ENCODE peak calls at places on chromosomes 16 and 17, in four cellular contexts. S is OCI-LY7, U is left ventricle myocardium inferior, P is A673. T is an unnamed sample. For H3K4me1 and H3K9me3, the result is how much of the 10 kb centered on the place peaks cover.

GRCh38 chr16:22291860-22292692 is 5.1 kb upstream of the POLR3E start:
- DNase-seq in U (no peak), S (no peak), P (no peak), T (no peak)

GRCh38 chr17:7478276-7479138 is 924 bp downstream of the ZBTB4 start:
- DNase-seq in P (peak), S (no peak), U (peak), T (peak)

GRCh38 chr16:85686912-85687591 is 1.7 kb downstream of the GINS2 start:
- DNase-seq in U (no peak), P (no peak), S (peak), T (peak)

GRCh38 chr17:73118876-73119485 is 26.5 kb upstream of the SLC39A11 start:
- DNase-seq in U (no peak), P (no peak), S (no peak), T (no peak)

GRCh38 chr17:282912-283882 is 69.4 kb downstream of the RPH3AL start:
- DNase-seq in U (no peak), P (no peak), S (no peak), T (peak)

GRCh38 chr17:32772453-32773025 is 104.4 kb downstream of the MYO1D start:
- DNase-seq in S (no peak), U (no peak), P (no peak), T (peak)

GRCh38 chr16:49516382-49517036 is 142.9 kb downstream of the C16orf78 start:
- DNase-seq in U (no peak), P (no peak), S (no peak), T (peak)

GRCh38 chr17:47763913-47764582 is 31.0 kb downstream of the TBX21 start:
- DNase-seq in U (no peak), P (no peak), S (no peak), T (no peak)

GRCh38 chr16:66091462-66091861 is 275.0 kb upstream of the CDH5 start:
- DNase-seq in P (no peak), U (no peak), S (no peak), T (no peak)

GRCh38 chr17:81409190-81409935 is 14.1 kb downstream of the BAHCC1 start:
- DNase-seq in S (peak), P (no peak), U (no peak), T (no peak)

GRCh38 chr17:78031435-78031834 is 72.9 kb downstream of the TNRC6C start:
- DNase-seq in U (no peak), P (no peak), S (no peak), T (no peak)

GRCh38 chr17:48153711-48154642 is 46.4 kb downstream of the SNX11 start:
- DNase-seq in P (peak), S (peak), U (no peak), T (no peak)

GRCh38 chr16:15141586-15141985 is 47.5 kb upstream of the RRN3 start:
- DNase-seq in S (no peak), U (no peak), P (no peak), T (peak)

GRCh38 chr17:2710075-2710803 is 1.3 kb downstream of the CLUH start:
- DNase-seq in P (no peak), U (no peak), S (peak), T (peak)

GRCh38 chr17:7587420-7587786 is 2.5 kb downstream of the SOX15 start:
- DNase-seq in U (no peak), S (no peak), P (no peak), T (no peak)

GRCh38 chr16:53984936-53985335 is 281.0 kb downstream of the FTO start:
- DNase-seq in P (no peak), U (no peak), S (no peak), T (no peak)

GRCh38 chr16:72853575-72853974 is 194.4 kb downstream of the ZFHX3 start:
- DNase-seq in P (no peak), S (no peak), U (no peak), T (no peak)

GRCh38 chr17:47742319-47743181 is 9.5 kb downstream of the TBX21 start:
- DNase-seq in P (no peak), S (peak), U (no peak), T (no peak)

GRCh38 chr16:47858333-47859067 is 297.3 kb downstream of the ABCC12 start:
- DNase-seq in S (no peak), P (no peak), U (no peak), T (no peak)

GRCh38 chr17:40451420-40451819 is 8.2 kb downstream of the IGFBP4 start:
- DNase-seq in P (no peak), S (no peak), U (peak), T (no peak)

GRCh38 chr17:8503368-8503767 is 67.7 kb downstream of the NDEL1 start:
- DNase-seq in S (no peak), U (peak), P (no peak), T (no peak)

GRCh38 chr17:75515229-75515522 is 161 bp downstream of the CASKIN2 start:
- DNase-seq in U (no peak), S (no peak), P (no peak), T (no peak)

GRCh38 chr17:49515196-49515770 is 20.2 kb downstream of the NGFR start:
- DNase-seq in S (no peak), P (no peak), U (peak), T (peak)

GRCh38 chr16:17072104-17072503 is 398.7 kb downstream of the XYLT1 start:
- DNase-seq in P (no peak), S (no peak), U (no peak), T (no peak)

GRCh38 chr17:48841395-48841831 is 10.6 kb downstream of the CALCOCO2 start:
- DNase-seq in S (peak), P (peak), U (no peak), T (no peak)

GRCh38 chr16:1510941-1511351 is 17.8 kb downstream of the TELO2 start:
- DNase-seq in U (no peak), S (no peak), P (no peak), T (no peak)

GRCh38 chr16:85733839-85734170 is 17.1 kb downstream of the C16orf74 start:
- DNase-seq in S (no peak), P (peak), U (no peak), T (no peak)

GRCh38 chr16:82197540-82198240 is 27.7 kb upstream of the MPHOSPH6 start:
- DNase-seq in U (no peak), P (no peak), S (no peak), T (no peak)

GRCh38 chr16:88685156-88686061 is 898 bp downstream of the SNAI3 start:
- DNase-seq in S (peak), U (no peak), P (peak), T (peak)

GRCh38 chr17:17539591-17539990 is 43.4 kb upstream of the RASD1 start:
- DNase-seq in S (no peak), U (no peak), P (no peak), T (no peak)

GRCh38 chr17:27536781-27537180 is 80.5 kb downstream of the KSR1 start:
- DNase-seq in P (no peak), U (no peak), S (no peak), T (no peak)

GRCh38 chr17:27535975-27536374 is 79.7 kb downstream of the KSR1 start:
- DNase-seq in S (no peak), U (no peak), P (no peak), T (no peak)

GRCh38 chr17:27533874-27534815 is 77.9 kb downstream of the KSR1 start:
- DNase-seq in S (no peak), U (no peak), P (no peak), T (no peak)

GRCh38 chr17:27533068-27533397 is 76.8 kb downstream of the KSR1 start:
- DNase-seq in P (no peak), S (no peak), U (no peak), T (no peak)

DNA sequence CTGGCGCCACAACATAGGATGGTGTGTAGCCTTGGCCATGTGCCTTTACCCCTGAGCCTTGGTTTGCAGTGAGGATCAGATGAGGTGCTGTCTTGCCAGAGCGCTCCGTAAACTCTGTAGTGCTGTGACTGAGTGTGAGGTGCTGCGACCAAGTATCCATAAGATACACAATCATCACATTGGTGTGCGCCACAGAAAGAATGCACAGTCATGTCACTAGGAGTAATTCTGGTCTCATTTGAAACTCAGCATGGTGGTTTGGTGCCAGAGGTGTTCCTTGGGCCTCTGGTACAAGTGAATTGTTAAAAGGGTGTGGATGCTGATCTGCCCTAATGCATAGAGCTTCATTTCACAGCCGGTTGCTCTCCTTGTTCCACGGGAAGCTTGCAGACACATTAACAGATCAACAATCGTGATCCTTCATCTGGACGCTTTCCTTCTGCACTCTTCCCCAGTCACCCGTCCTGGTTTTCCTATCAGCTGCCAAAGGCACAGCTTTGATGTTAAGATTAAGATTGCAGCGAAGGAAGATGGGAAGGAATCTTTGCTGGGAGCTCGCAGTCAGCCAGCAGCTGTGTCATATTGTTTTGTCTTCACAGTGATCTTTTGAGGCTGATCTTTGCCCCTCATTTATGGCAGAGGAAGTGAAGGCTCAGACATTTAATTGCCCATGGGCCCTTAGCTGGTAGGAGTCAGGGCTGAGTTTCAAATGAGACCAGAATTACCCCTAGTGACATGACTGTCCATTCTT is 79.1 kb downstream of the KSR1 start:
- DNase-seq in P (no peak), U (no peak), S (no peak), T (no peak)
- H3K4me1 ChIP-seq in P (under half), U (under half), S (under half), T (under half)

DNA sequence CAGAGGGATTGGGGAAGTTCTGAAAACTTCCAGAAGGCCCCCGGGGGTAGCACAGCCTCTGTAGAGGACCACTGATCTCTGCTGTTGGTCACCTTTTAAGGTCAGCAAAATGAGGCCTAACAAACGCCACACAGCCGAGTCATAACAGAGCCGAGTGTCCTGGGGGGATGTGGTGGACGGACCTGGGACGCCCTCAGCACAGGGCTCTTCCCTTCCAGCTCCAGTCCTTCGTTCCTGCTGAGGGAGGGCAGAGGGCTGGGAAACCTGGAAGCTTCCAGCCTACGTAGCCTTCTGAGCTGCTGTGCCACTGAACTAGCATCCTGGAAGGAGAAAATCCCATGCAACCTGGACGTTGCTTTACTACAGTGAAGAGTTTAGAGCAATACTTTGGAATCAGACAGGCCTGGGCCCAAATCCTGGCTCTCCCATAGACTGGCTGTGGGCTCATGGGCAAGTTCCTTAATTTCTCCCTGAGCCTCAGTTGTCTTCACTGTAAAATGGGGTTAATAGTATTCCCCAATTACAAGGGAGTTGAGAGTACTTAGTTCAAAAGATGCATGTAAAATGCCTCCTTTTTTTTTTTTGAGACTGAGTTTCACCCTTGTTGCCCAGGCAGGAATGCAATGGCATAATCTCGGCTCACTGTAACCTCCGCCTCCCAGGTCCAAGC is 34.4 kb upstream of the ZCCHC14 start:
- DNase-seq in S (no peak), U (no peak), P (no peak), T (no peak)
- H3K9me3 ChIP-seq in S (under half), U (under half), P (under half), T (under half)

GRCh38 chr17:60790205-60790604 is 112.6 kb downstream of the BCAS3 start:
- DNase-seq in S (no peak), U (no peak), P (no peak), T (no peak)

DNA sequence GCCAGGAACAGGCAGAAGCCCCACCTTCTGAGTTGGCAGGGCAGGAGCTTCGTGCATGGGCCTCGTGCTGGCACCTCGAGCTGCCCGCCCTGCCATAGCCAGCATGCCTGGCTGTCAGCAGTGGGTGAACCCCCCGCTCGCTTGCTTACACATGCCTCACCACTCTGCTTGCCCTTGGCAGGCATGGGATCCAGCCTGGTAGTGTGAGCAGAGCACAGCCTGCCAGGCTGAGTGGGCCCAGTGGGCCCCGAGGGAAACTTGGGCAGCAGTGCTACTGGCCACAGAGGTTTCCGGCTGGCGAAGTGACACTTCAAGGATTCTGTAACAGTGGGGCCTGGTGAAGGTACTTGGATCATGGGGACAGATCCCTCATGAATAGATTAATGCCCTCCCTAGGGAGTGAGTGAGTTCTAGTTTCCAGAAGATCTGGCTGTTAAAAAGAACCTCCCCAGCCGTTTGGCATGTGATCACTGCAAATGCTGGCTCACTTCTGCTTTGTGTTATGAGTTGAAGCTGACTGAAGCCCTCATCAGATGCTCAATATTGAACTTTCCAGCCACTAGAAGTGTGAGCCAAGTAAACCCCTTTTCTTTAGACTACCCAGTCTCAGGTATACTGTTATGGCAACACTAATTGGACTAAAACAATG is 114.7 kb downstream of the BCAS3 start:
- DNase-seq in U (no peak), P (peak), S (no peak), T (no peak)
- H3K4me3 ChIP-seq in U (no peak), P (no peak), S (no peak), T (no peak)

GRCh38 chr16:57603110-57604024 is 25.1 kb upstream of the ADGRG1 start:
- DNase-seq in S (no peak), P (no peak), U (no peak), T (no peak)
- H3K4me1 ChIP-seq in S (under half), P (under half), U (under half), T (under half)

GRCh38 chr16:46482895-46483294 is 138.3 kb downstream of the SHCBP1 start:
- DNase-seq in S (no peak), U (no peak), P (no peak), T (no peak)
- H3K9me3 ChIP-seq in S (under half), U (under half), P (under half), T (under half)

GRCh38 chr17:57484081-57484666 is 227.9 kb downstream of the MSI2 start:
- DNase-seq in P (no peak), S (no peak), U (no peak), T (no peak)
- H3K4me3 ChIP-seq in P (no peak), S (no peak), U (no peak), T (no peak)

GRCh38 chr16:11794447-11794846 is 2.6 kb downstream of the ZC3H7A start:
- DNase-seq in S (no peak), P (no peak), U (no peak), T (no peak)
- H3K4me1 ChIP-seq in S (half or more), P (under half), U (half or more), T (under half)

DNA sequence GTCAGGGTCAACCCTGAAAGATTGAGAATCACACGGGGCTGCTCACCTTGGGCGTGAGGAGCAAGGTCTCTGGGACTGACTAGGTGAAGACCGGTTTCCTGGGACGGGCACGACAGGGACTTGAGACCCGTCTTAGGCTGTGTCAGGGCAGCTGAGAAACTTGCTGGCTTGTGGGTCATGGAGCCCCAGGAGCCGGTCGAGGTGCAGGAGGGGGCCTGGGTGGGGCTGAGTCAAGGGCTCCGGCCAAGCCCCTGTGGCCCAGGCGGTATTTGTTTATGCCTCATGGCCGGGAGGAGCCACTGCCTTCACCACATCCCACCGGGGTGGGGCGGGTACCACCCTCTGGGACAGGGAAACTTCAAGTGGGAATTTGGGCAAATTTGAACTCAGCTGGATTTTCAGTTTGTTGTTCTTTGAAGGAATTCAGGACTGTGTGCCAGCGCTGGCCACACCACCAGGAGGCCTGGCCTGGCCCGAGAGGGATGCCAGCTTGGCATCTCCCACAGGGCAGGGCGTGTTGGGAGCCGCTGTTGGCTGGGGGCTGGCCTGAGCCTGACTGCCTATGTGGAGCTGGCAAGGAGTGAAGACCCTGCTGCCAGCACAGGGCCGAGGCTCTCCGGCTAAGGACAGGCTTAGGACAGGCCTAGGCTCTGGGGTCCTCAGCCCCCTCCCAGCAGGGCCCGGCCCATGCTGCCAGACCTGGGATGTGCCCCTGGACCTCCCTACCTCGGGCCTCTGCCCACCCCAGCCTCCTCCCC is 116.1 kb downstream of the METRNL start:
- DNase-seq in S (no peak), U (peak), P (no peak), T (peak)
- H3K9me3 ChIP-seq in S (under half), U (under half), P (under half), T (under half)

GRCh38 chr16:51757921-51758479 is 606.9 kb upstream of the SALL1 start:
- DNase-seq in P (no peak), U (no peak), S (no peak), T (no peak)
- H3K4me3 ChIP-seq in P (no peak), U (no peak), S (no peak), T (no peak)

GRCh38 chr16:28989363-28989762 is 4.5 kb downstream of the LAT start:
- DNase-seq in P (no peak), S (no peak), U (no peak), T (no peak)

GRCh38 chr16:28990375-28991040 is 5.7 kb downstream of the LAT start:
- DNase-seq in S (no peak), P (no peak), U (no peak), T (no peak)

GRCh38 chr16:28992496-28992895 is 7.6 kb downstream of the LAT start:
- DNase-seq in P (no peak), S (no peak), U (no peak), T (no peak)

GRCh38 chr16:28987170-28987853 is 2.5 kb downstream of the LAT start:
- DNase-seq in P (no peak), S (no peak), U (no peak), T (no peak)

DNA sequence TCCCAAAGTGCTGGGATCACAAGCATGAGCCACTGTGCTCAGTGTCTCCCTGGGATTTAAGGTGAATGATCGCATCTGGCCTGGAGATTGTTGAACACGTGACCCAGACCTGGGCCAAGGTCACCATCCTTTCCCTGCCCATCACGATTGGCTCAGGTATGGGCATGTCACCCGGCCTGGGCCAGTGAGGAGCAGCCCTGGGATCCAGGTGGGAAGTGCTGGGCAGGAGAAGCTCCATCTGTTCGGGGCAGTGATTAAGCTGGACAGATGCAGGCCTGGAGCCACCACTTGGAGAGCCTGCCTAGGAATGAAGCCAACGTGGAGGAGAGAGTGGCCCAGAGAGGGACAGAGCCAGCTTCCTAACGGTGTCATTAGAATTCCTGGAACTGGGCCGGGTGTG is 6.8 kb downstream of the LAT start:
- DNase-seq in P (no peak), U (no peak), S (no peak), T (no peak)
- H3K4me1 ChIP-seq in P (under half), U (under half), S (under half), T (under half)

T was measured in kidney.